ENCODE peak calls at places on chromosomes 4 and X, in five cellular contexts. A is left lung, C is BE2C, K is upper lobe of right lung, L is neural crest cell. M is an unnamed sample.
A peak's percentile ranks its signal among the peaks of the same experiment; 100 is the strongest.

GRCh38 chrX:78708171-78708570 is 39.3 kb upstream of the LPAR4 start:
- DNase-seq in A (no peak), C (no peak), K (no peak), L (no peak), M (no peak)

GRCh38 chrX:101682723-101683122 is 23.1 kb upstream of the ARMCX2 start:
- DNase-seq in A (no peak), C (no peak), K (no peak), L (no peak), M (no peak)

GRCh38 chr4:5773271-5773555 is 62.2 kb downstream of the EVC start:
- DNase-seq in A (no peak), C (no peak), K (no peak), L (no peak), M (no peak)

GRCh38 chr4:85724801-85725548 is 250.0 kb downstream of the ARHGAP24 start:
- DNase-seq in A (no peak), C (no peak), K (no peak), L (no peak), M (no peak)

GRCh38 chr4:187103351-187103750 is 379.7 kb upstream of the FAT1 start:
- DNase-seq in A (no peak), C (no peak), K (no peak), L (no peak), M (no peak)

GRCh38 chrX:3939967-3940610 is 226.6 kb upstream of the PRKX start:
- DNase-seq in A (no peak), C (no peak), K (no peak), L (peak; percentile 6), M (no peak)

GRCh38 chr4:102815981-102816380 is 11.4 kb downstream of the UBE2D3 start:
- DNase-seq in A (no peak), C (no peak), K (no peak), L (no peak), M (no peak)

GRCh38 chr4:74934016-74934821 is 1.3 kb downstream of the PARM1 start:
- DNase-seq in A (peak; percentile 81), C (peak; percentile 32), K (peak; percentile 83), L (peak; percentile 18), M (no peak)

GRCh38 chr4:188428935-188429334 is 289.7 kb downstream of the TRIML1 start:
- DNase-seq in A (no peak), C (no peak), K (no peak), L (no peak), M (no peak)

GRCh38 chr4:173436149-173436579 is 37.2 kb upstream of the SCRG1 start:
- DNase-seq in A (no peak), C (no peak), K (no peak), L (no peak), M (no peak)

GRCh38 chrX:73214366-73215094 is at the start of gene NAP1L2:
- DNase-seq in A (peak; percentile 46), C (no peak), K (peak; percentile 62), L (peak; percentile 25), M (no peak)

GRCh38 chr4:7747062-7747385 is 192.6 kb downstream of the AFAP1 start:
- DNase-seq in A (no peak), C (no peak), K (peak; percentile 79), L (no peak), M (no peak)

GRCh38 chr4:7547368-7548040 is 112.8 kb upstream of the PSAPL1 start:
- DNase-seq in A (no peak), C (no peak), K (no peak), L (no peak), M (no peak)

GRCh38 chr4:7573692-7574091 is 139.0 kb upstream of the PSAPL1 start:
- DNase-seq in A (no peak), C (no peak), K (no peak), L (no peak), M (no peak)

GRCh38 chr4:72631296-72631695 is 62.3 kb upstream of the ADAMTS3 start:
- DNase-seq in A (no peak), C (peak; percentile 11), K (no peak), L (no peak), M (no peak)

GRCh38 chr4:72858328-72858727 is 211.2 kb downstream of the COX18 start:
- DNase-seq in A (no peak), C (no peak), K (no peak), L (no peak), M (no peak)

GRCh38 chrX:146243071-146243470 is 425.4 kb downstream of the SLITRK2 start:
- DNase-seq in A (no peak), C (no peak), K (no peak), L (no peak), M (no peak)

GRCh38 chr4:1069394-1069793 is 44.0 kb downstream of the RNF212 start:
- DNase-seq in A (no peak), C (no peak), K (no peak), L (no peak), M (no peak)

GRCh38 chrX:39112143-39112542 is 310.9 kb downstream of the MID1IP1 start:
- DNase-seq in A (no peak), C (no peak), K (no peak), L (no peak), M (no peak)

GRCh38 chrX:147803948-147804347 is 107.8 kb upstream of the FMR1 start:
- DNase-seq in A (no peak), C (no peak), K (no peak), L (no peak), M (no peak)

GRCh38 chr4:72820107-72820506 is 249.4 kb downstream of the COX18 start:
- DNase-seq in A (no peak), C (no peak), K (no peak), L (no peak), M (no peak)

GRCh38 chr4:104408893-104409292 is 85.8 kb downstream of the CXXC4 start:
- DNase-seq in A (no peak), C (no peak), K (no peak), L (no peak), M (no peak)

GRCh38 chr4:67881226-67881625 is 2.6 kb downstream of the TMPRSS11D start:
- DNase-seq in A (no peak), C (no peak), K (no peak), L (no peak), M (no peak)

GRCh38 chrX:154761977-154762528 is 611 bp upstream of the DKC1 start:
- DNase-seq in A (no peak), C (peak; percentile 58), K (no peak), L (no peak), M (no peak)

GRCh38 chrX:154758696-154759095 is 4.0 kb upstream of the DKC1 start:
- DNase-seq in A (no peak), C (no peak), K (no peak), L (no peak), M (no peak)

DNA sequence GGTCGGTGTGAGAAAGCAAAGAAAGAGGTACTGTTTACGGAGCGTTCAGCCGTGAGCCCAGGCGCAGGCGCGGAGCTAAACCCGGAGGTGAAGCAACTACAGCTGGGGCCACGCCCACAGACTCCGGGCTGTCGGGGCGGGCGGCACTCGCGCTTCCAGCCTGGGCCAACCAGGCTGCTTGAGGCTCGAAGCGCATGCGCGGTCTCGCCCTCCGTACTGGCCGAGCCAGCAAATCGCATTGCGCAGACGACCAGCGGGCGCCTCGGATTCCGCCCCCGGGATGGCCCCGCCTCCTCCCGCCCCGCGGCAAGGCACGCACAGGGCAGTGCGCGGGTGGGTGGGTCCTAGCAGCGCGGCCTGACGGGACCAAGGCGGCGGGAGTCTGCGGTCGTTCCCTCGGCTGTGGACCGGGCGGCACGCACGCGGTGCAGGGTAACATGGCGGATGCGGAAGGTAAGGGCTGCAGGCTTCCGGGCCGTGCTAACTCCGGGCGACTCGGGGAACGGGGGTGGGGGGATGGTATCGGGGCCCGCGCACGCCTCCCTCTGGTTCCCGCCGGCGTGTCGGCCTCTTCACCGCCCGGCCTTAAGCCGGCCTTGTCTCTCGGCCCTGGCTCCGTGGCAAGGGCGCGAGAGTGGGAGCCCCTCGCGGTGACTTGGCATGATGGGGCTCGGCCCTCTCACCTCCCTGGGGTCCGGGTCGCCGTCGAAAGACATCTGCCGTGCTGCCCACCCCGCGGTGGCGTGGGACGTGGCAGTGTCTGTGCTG is at the start of gene DKC1:
- DNase-seq in A (peak; percentile 99), C (peak; percentile 97), K (peak; percentile 98), L (peak; percentile 79), M (peak; percentile 26)
- TF ChIP-seq CTCF in A (no peak), C (no peak), K (no peak), L (peak; percentile 27), M (no peak)

DNA sequence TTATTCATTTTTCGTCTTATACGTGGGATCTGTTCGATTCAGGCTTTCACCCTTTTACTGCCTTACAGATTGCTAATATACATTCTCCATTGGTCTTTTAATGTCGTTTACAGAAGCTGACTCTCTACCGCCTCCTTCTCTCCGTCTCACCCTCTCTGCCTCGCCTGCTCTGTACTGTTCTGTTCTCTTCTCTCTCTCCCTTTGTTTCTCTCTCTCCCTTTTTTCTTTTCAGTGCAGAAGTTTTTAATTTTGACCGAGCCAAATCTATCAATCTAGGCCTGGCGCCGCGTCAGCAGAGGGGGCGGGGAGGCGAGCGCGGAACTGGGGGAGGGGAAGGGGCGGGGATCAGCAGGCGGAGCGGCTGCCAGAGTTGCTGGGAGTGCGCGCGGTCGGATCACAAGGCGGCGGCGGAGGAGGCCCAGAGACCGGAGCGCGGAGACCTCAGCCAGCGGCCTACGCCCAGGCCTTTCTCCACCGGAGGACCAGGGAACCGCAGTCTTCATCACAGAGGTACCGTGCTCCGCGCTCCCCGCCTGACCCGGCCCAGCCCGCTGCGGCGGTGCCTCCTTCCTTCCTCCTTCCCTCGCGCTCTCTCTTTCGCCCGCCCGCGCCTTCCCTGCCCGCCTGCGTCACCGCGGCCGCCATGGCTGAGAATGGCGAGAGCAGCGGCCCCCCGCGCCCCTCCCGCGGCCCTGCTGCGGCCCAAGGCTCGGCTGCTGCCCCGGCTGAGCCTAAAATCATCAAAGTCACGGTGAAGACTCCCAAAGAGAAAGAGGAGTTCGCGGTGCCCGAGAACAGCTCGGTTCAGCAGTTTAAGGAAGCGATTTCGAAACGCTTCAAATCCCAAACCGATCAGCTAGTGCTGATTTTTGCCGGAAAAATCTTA is at the start of gene UBQLN2:
- DNase-seq in A (peak; percentile 92), C (peak; percentile 83), K (peak; percentile 91), L (peak; percentile 50), M (no peak)
- TF ChIP-seq CTCF in A (no peak), C (peak; percentile 45), K (no peak), L (peak; percentile 28), M (no peak)

GRCh38 chr4:185730387-185730786 is 81.6 kb downstream of the SORBS2 start:
- DNase-seq in A (no peak), C (no peak), K (no peak), L (peak; percentile 6), M (no peak)

GRCh38 chr4:185730849-185731608 is 81.0 kb downstream of the SORBS2 start:
- DNase-seq in A (no peak), C (no peak), K (no peak), L (no peak), M (no peak)

GRCh38 chr4:185729300-185729912 is 82.6 kb downstream of the SORBS2 start:
- DNase-seq in A (no peak), C (no peak), K (no peak), L (no peak), M (no peak)

GRCh38 chr4:185726931-185727330 is 85.1 kb downstream of the SORBS2 start:
- DNase-seq in A (no peak), C (peak; percentile 42), K (no peak), L (no peak), M (no peak)

GRCh38 chr4:185728886-185729285 is 83.1 kb downstream of the SORBS2 start:
- DNase-seq in A (no peak), C (no peak), K (no peak), L (no peak), M (no peak)
- TF ChIP-seq CTCF in A (no peak), C (no peak), K (no peak), L (no peak), M (no peak)

DNA sequence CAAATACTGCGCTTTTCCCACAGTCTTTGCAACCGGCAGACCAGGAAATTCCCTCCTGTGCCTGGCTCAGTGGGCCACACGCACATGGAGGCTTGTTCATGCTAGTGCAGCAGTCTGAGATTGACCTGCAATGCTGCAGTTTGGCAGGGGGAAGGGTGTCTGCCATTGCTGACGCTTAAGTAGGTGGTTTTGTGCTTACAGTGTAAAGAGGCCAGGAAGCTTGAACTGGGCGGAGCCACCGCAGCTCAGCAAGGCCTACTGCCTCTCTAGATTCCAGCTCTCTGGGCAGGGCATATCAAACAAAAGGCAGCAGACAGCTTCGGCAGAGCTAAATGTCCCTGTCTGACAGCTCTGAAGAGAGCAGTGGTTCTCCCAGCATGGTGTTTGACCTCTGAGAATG is 390.5 kb upstream of the TECRL start:
- DNase-seq in A (peak; percentile 43), C (no peak), K (peak; percentile 67), L (no peak), M (no peak)
- TF ChIP-seq CTCF in A (no peak), C (no peak), K (no peak), L (no peak), M (no peak)